ENCODE peak calls at places on chromosome 9, in five cellular contexts. K is IMR-90, L is SK-N-SH, P is K562, M is GM12878. Y is an unnamed sample.
A peak's percentile ranks its signal among the peaks of the same experiment; 100 is the strongest.

GRCh38 chr9:88949425-88949824 is 41.8 kb upstream of the S1PR3 start:
- DNase-seq in L (no peak), K (peak; percentile 52), P (peak; percentile 22), M (no peak), Y (peak; percentile 26)

GRCh38 chr9:82680179-82680935 is 382.6 kb downstream of the RASEF start:
- DNase-seq in L (peak; percentile 48), P (no peak), M (no peak), K (no peak), Y (no peak)

GRCh38 chr9:89808076-89808701 is 203.4 kb downstream of the GADD45G start:
- DNase-seq in P (no peak), L (peak; percentile 56), M (no peak), K (no peak), Y (no peak)

GRCh38 chr9:75067894-75068293 is 20.1 kb downstream of the NMRK1 start:
- DNase-seq in M (no peak), P (no peak), K (no peak), L (no peak), Y (no peak)

GRCh38 chr9:73093740-73094379 is 57.8 kb upstream of the ANXA1 start:
- DNase-seq in P (no peak), M (no peak), L (no peak), K (peak; percentile 1), Y (no peak)

GRCh38 chr9:99368341-99369326 is 146.6 kb downstream of the SEC61B start:
- DNase-seq in P (no peak), K (peak; percentile 83), M (peak; percentile 24), L (no peak), Y (no peak)

GRCh38 chr9:114223564-114224246 is 68.4 kb downstream of the COL27A1 start:
- DNase-seq in L (no peak), M (no peak), K (peak; percentile 81), P (peak; percentile 29), Y (peak; percentile 67)

GRCh38 chr9:109319072-109319630 is 1.7 kb downstream of the EPB41L4B start:
- DNase-seq in P (no peak), K (no peak), L (peak; percentile 58), M (no peak), Y (no peak)

GRCh38 chr9:37650873-37651768 is at the start of gene FRMPD1:
- DNase-seq in K (peak; percentile 14), P (peak; percentile 75), M (no peak), L (peak; percentile 92), Y (peak; percentile 33)

GRCh38 chr9:135746565-135746964 is 44.6 kb downstream of the KCNT1 start:
- DNase-seq in M (no peak), L (no peak), K (no peak), P (no peak), Y (no peak)

GRCh38 chr9:81915801-81916505 is 12.3 kb upstream of the SPATA31D4 start:
- DNase-seq in P (no peak), M (no peak), K (no peak), L (no peak), Y (no peak)

GRCh38 chr9:115938479-115938878 is 215.1 kb upstream of the PAPPA start:
- DNase-seq in L (no peak), M (no peak), P (no peak), K (no peak), Y (no peak)

GRCh38 chr9:7298123-7298522 is 501.5 kb downstream of the DMAC1 start:
- DNase-seq in M (peak; percentile 92), K (no peak), L (no peak), P (no peak), Y (no peak)

GRCh38 chr9:129933709-129934586 is 98.7 kb downstream of the USP20 start:
- DNase-seq in M (no peak), P (no peak), K (peak; percentile 14), L (peak; percentile 49), Y (no peak)

GRCh38 chr9:16519001-16519400 is 351.5 kb downstream of the BNC2 start:
- DNase-seq in K (no peak), L (no peak), M (no peak), P (no peak), Y (no peak)

GRCh38 chr9:12684923-12685468 is 8.2 kb upstream of the TYRP1 start:
- DNase-seq in L (no peak), K (peak; percentile 29), P (no peak), M (no peak), Y (no peak)

GRCh38 chr9:131238402-131239021 is 37.8 kb downstream of the FAM78A start:
- DNase-seq in L (no peak), P (no peak), K (peak; percentile 56), M (no peak), Y (no peak)

GRCh38 chr9:83986765-83987401 is 6.3 kb downstream of the RMI1 start:
- DNase-seq in P (no peak), M (no peak), K (peak; percentile 37), L (no peak), Y (peak; percentile 40)

GRCh38 chr9:98330831-98331230 is 75.4 kb upstream of the TBC1D2 start:
- DNase-seq in L (no peak), M (no peak), K (peak; percentile 97), P (no peak), Y (no peak)

GRCh38 chr9:98104445-98104881 is 14.6 kb downstream of the TRIM14 start:
- DNase-seq in M (no peak), K (no peak), L (no peak), P (no peak), Y (no peak)

GRCh38 chr9:110977259-110977709 is 61.0 kb downstream of the LPAR1 start:
- DNase-seq in L (no peak), P (no peak), M (no peak), K (peak; percentile 91), Y (peak; percentile 36)

GRCh38 chr9:110828148-110828730 is 159.6 kb downstream of the MUSK start:
- DNase-seq in P (no peak), L (no peak), K (peak; percentile 75), M (no peak), Y (no peak)

GRCh38 chr9:27247756-27248155 is 49.2 kb downstream of the EQTN start:
- DNase-seq in P (peak; percentile 7), M (no peak), K (peak; percentile 59), L (peak; percentile 44), Y (peak; percentile 40)

GRCh38 chr9:95099321-95100070 is 218.0 kb downstream of the FANCC start:
- DNase-seq in L (no peak), P (no peak), K (no peak), M (no peak), Y (no peak)

GRCh38 chr9:105083246-105083645 is 155.3 kb upstream of the ABCA1 start:
- DNase-seq in P (no peak), K (no peak), M (no peak), L (no peak), Y (no peak)

GRCh38 chr9:114403153-114403756 is 15.5 kb upstream of the AKNA start:
- DNase-seq in M (no peak), L (no peak), P (no peak), K (no peak), Y (no peak)

GRCh38 chr9:72880821-72881220 is 72.0 kb downstream of the ALDH1A1 start:
- DNase-seq in P (no peak), M (no peak), K (no peak), L (no peak), Y (no peak)

GRCh38 chr9:132547976-132548730 is 34.3 kb upstream of the BARHL1 start:
- DNase-seq in K (no peak), M (no peak), P (no peak), L (no peak), Y (no peak)

GRCh38 chr9:126665696-126666035 is 51.9 kb downstream of the LMX1B start:
- DNase-seq in K (no peak), M (no peak), L (no peak), P (no peak), Y (no peak)

GRCh38 chr9:132988244-132989013 is 9.9 kb downstream of the GFI1B start:
- DNase-seq in K (no peak), M (no peak), L (no peak), P (no peak), Y (no peak)

GRCh38 chr9:133188006-133188842 is 20.8 kb downstream of the OBP2B start:
- DNase-seq in L (peak; percentile 57), P (peak; percentile 63), M (no peak), K (no peak), Y (peak; percentile 58)

DNA sequence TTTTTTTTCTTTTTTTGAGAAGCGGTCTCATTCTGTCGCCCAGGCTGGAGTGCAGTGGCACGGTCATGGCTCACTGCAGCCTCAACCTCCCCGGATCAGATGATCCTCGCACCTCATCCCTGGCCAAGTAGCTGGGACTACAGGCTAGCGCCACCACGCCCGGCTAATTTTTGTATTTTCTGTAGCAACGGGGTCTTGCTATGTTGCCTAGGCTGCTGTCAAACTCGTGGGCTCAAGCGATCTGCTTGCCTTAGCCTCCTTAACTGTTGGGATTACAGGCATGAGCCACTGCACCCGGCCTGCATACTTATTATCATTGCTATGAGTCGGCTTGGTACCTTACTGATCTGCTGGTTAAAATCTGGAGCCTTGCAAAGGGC is 790 bp upstream of the IARS1 start:
- DNase-seq in L (peak; percentile 5), P (peak; percentile 12), K (peak; percentile 16), M (no peak), Y (no peak)
- TF ChIP-seq RCOR1 in L (no peak), P (no peak), K (no peak), M (no peak), Y (no peak)

DNA sequence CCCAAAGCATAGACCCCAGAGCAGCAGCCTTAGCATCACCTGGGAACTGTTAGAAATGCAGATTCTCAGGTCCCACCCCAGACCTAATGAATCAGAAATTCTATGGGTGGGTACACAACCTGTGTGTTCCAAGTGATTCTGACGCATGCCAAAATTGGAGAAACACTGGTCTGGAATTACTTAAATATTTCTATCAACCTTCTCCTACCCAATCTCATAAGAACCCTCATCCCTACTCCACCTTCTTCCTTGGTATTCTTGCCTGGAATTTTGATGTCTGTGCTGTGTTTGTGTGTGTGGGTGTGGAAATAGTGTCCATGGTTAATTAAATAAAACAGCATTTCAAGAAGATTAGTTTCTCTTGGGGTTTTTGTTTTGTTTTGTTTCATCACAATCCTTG is 111.8 kb downstream of the CEMIP2 start:
- DNase-seq in K (no peak), L (no peak), M (no peak), P (no peak), Y (no peak)
- TF ChIP-seq RCOR1 in K (no peak), L (no peak), M (no peak), P (no peak), Y (no peak)

GRCh38 chr9:134707031-134707680 is 65.6 kb downstream of the COL5A1 start:
- DNase-seq in L (peak; percentile 98), M (no peak), P (no peak), K (peak; percentile 88), Y (no peak)
- TF ChIP-seq RCOR1 in L (peak; percentile 33), M (no peak), P (no peak), K (no peak), Y (no peak)

GRCh38 chr9:87340391-87340790 is 157.3 kb upstream of the DAPK1 start:
- DNase-seq in K (no peak), P (no peak), M (no peak), L (no peak), Y (no peak)

GRCh38 chr9:87338075-87338989 is 159.3 kb upstream of the DAPK1 start:
- DNase-seq in K (no peak), P (no peak), M (no peak), L (peak; percentile 35), Y (no peak)

GRCh38 chr9:87346061-87346665 is 151.5 kb upstream of the DAPK1 start:
- DNase-seq in P (no peak), L (no peak), K (no peak), M (no peak), Y (no peak)

GRCh38 chr9:87343816-87344438 is 153.7 kb upstream of the DAPK1 start:
- DNase-seq in L (no peak), K (no peak), P (no peak), M (no peak), Y (no peak)

DNA sequence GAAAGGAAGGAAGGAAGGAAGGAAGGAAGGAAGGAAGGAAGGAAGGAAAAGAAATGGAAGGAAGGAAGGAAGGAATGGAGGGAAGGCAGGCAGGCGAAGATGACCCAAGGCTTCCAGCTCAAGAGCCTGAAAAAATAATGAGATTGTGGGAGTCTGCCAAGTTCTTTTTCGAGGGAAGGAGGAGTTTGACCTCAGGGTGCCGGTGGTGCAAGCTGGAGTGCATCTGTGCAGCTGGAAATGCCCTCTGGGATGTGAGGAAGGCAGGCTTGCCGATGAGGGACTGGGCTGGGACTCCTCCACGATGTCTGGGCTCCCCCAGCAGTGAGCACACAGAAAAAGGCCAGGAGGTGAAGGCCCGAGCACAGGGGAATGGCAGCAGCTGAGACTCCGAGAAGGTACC is 154.9 kb upstream of the DAPK1 start:
- DNase-seq in K (no peak), P (no peak), L (no peak), M (no peak), Y (no peak)
- TF ChIP-seq RCOR1 in K (no peak), P (no peak), L (no peak), M (no peak), Y (no peak)

Y was measured in A549.